ENCODE peak calls at places on chromosomes 1 and 21, in nine cellular contexts. N is T follicular helper cell; G is DMS53; R is left ventricle myocardium inferior; U is activated CD4-positive, alpha-beta T cell treated with anti-CD3 and anti-CD28 coated beads, Interleukin-2, amount 50 U/mL, for 48 hours; S is activated effector memory CD4-positive, alpha-beta T cell treated with anti-CD3 and anti-CD28 coated beads, Interleukin-2, amount 50 U/mL, for 16 hours; M is GM04503; K is smooth muscle cell of the brain vasculature; P is NCI-H1092 treated with DMSO at 0.1 percent for 48 hours. Y is an unnamed sample.

GRCh38 chr1:207649865-207650580 is 5.1 kb downstream of the CR1L start:
- DNase-seq in N (no peak), G (no peak), R (no peak), U (no peak), S (no peak), M (no peak), K (no peak), P (no peak), Y (no peak)

GRCh38 chr1:232579958-232580705 is 49.8 kb downstream of the SIPA1L2 start:
- DNase-seq in N (no peak), G (no peak), R (no peak), U (no peak), S (no peak), M (no peak), K (no peak), P (no peak), Y (peak; percentile 84)

GRCh38 chr1:246577082-246577719 is 10.9 kb downstream of the CNST start:
- DNase-seq in N (no peak), G (no peak), R (no peak), U (no peak), S (no peak), M (no peak), K (no peak), P (no peak), Y (no peak)

GRCh38 chr1:66916320-66916719 is 8.3 kb downstream of the DNAI4 start:
- DNase-seq in N (no peak), G (no peak), R (no peak), U (no peak), S (no peak), M (no peak), K (no peak), P (no peak), Y (no peak)

GRCh38 chr1:209176866-209177430 is 406.6 kb upstream of the CAMK1G start:
- DNase-seq in N (no peak), G (peak; percentile 57), R (no peak), U (no peak), S (no peak), M (no peak), K (no peak), P (no peak), Y (no peak)

GRCh38 chr1:1069061-1069710 is 4.9 kb downstream of the RNF223 start:
- DNase-seq in N (peak; percentile 87), G (peak; percentile 94), R (peak; percentile 52), U (peak; percentile 88), S (peak; percentile 96), M (no peak), K (no peak), P (no peak), Y (peak; percentile 67)

GRCh38 chr1:79550402-79550801 is 543.9 kb upstream of the ADGRL4 start:
- DNase-seq in N (no peak), G (no peak), R (no peak), U (no peak), S (no peak), M (no peak), K (no peak), P (no peak), Y (no peak)

GRCh38 chr1:185157599-185158469 is 867 bp downstream of the SWT1 start:
- DNase-seq in N (no peak), G (peak; percentile 32), R (no peak), U (no peak), S (no peak), M (no peak), K (no peak), P (no peak), Y (peak; percentile 12)

GRCh38 chr1:235739631-235740030 is 90.0 kb upstream of the GNG4 start:
- DNase-seq in N (no peak), G (no peak), R (no peak), U (no peak), S (no peak), M (no peak), K (no peak), P (no peak), Y (no peak)

GRCh38 chr21:44704636-44705001 is 6.8 kb downstream of the TSPEAR start:
- DNase-seq in N (no peak), G (no peak), R (no peak), U (no peak), S (peak; percentile 53), M (no peak), K (no peak), P (no peak), Y (no peak)

GRCh38 chr1:154931940-154932487 is 4.5 kb downstream of the PMVK start:
- DNase-seq in N (no peak), G (peak; percentile 75), R (no peak), U (no peak), S (no peak), M (no peak), K (no peak), P (no peak), Y (peak; percentile 82)

GRCh38 chr1:155989242-155989991 is 11.1 kb upstream of the ARHGEF2 start:
- DNase-seq in N (peak; percentile 63), G (peak; percentile 80), R (peak; percentile 70), U (peak; percentile 81), S (peak; percentile 90), M (no peak), K (no peak), P (peak; percentile 53), Y (peak; percentile 67)

GRCh38 chr1:31413405-31414005 is 492 bp downstream of the SERINC2 start:
- DNase-seq in N (no peak), G (peak; percentile 82), R (peak; percentile 82), U (peak; percentile 22), S (peak; percentile 66), M (no peak), K (no peak), P (peak; percentile 27), Y (peak; percentile 73)

GRCh38 chr1:236997882-236998281 is 6.4 kb downstream of the MT1HL1 start:
- DNase-seq in N (no peak), G (peak; percentile 97), R (peak; percentile 72), U (no peak), S (no peak), M (no peak), K (no peak), P (peak; percentile 78), Y (no peak)

GRCh38 chr1:12595839-12596821 is 21.9 kb downstream of the DHRS3 start:
- DNase-seq in N (no peak), G (peak; percentile 94), R (peak; percentile 91), U (no peak), S (no peak), M (peak; percentile 98), K (no peak), P (peak; percentile 43), Y (peak; percentile 96)

GRCh38 chr1:41371630-41372599 is 10.7 kb downstream of the FOXO6 start:
- DNase-seq in N (no peak), G (peak; percentile 96), R (no peak), U (no peak), S (no peak), M (no peak), K (no peak), P (peak; percentile 94), Y (peak; percentile 67)

GRCh38 chr1:178627037-178627436 is 98.0 kb upstream of the RALGPS2 start:
- DNase-seq in N (no peak), G (no peak), R (no peak), U (no peak), S (no peak), M (no peak), K (no peak), P (no peak), Y (no peak)

GRCh38 chr1:39969048-39969447 is 14.1 kb downstream of the MFSD2A start:
- DNase-seq in N (no peak), G (no peak), R (no peak), U (no peak), S (no peak), M (no peak), K (no peak), P (no peak), Y (peak; percentile 55)

GRCh38 chr1:185453496-185454192 is 136.6 kb upstream of the IVNS1ABP start:
- DNase-seq in N (no peak), G (no peak), R (no peak), U (no peak), S (no peak), M (peak; percentile 84), K (no peak), P (no peak), Y (peak; percentile 75)

GRCh38 chr1:2560299-2561073 is 4.3 kb downstream of the TNFRSF14 start:
- DNase-seq in N (no peak), G (no peak), R (no peak), U (no peak), S (no peak), M (no peak), K (no peak), P (no peak), Y (no peak)

GRCh38 chr1:38817267-38817957 is 42.2 kb downstream of the RRAGC start:
- DNase-seq in N (no peak), G (no peak), R (no peak), U (no peak), S (no peak), M (no peak), K (no peak), P (no peak), Y (no peak)

GRCh38 chr1:196933531-196934189 is 9.9 kb upstream of the CFHR2 start:
- DNase-seq in N (no peak), G (no peak), R (no peak), U (no peak), S (no peak), M (no peak), K (no peak), P (no peak), Y (no peak)

GRCh38 chr1:48498096-48498791 is 26.2 kb upstream of the SPATA6 start:
- DNase-seq in N (peak; percentile 43), G (peak; percentile 93), R (peak; percentile 83), U (peak; percentile 75), S (peak; percentile 87), M (no peak), K (peak; percentile 52), P (peak; percentile 74), Y (peak; percentile 53)

GRCh38 chr1:219099307-219099706 is 74.4 kb upstream of the LYPLAL1 start:
- DNase-seq in N (no peak), G (no peak), R (no peak), U (no peak), S (no peak), M (no peak), K (no peak), P (no peak), Y (no peak)

GRCh38 chr1:204418174-204419063 is 6.8 kb upstream of the PPP1R15B start:
- DNase-seq in N (no peak), G (peak; percentile 33), R (no peak), U (no peak), S (no peak), M (no peak), K (no peak), P (no peak), Y (peak; percentile 66)

GRCh38 chr1:40075251-40075650 is 21.8 kb downstream of the PPT1 start:
- DNase-seq in N (no peak), G (no peak), R (no peak), U (no peak), S (no peak), M (no peak), K (no peak), P (no peak), Y (no peak)

GRCh38 chr21:43733529-43734071 is 14.7 kb downstream of the PDXK start:
- DNase-seq in N (peak; percentile 46), G (peak; percentile 32), R (no peak), U (no peak), S (no peak), M (no peak), K (no peak), P (no peak), Y (no peak)

GRCh38 chr1:202628646-202629215 is 81.5 kb downstream of the SYT2 start:
- DNase-seq in N (no peak), G (no peak), R (no peak), U (no peak), S (no peak), M (no peak), K (no peak), P (no peak), Y (no peak)

GRCh38 chr1:239239529-239239928 is 146.8 kb upstream of the CHRM3 start:
- DNase-seq in N (no peak), G (no peak), R (no peak), U (no peak), S (no peak), M (no peak), K (no peak), P (no peak), Y (no peak)

GRCh38 chr1:207886227-207886626 is 24.7 kb downstream of the CD34 start:
- DNase-seq in N (no peak), G (no peak), R (no peak), U (no peak), S (no peak), M (no peak), K (no peak), P (no peak), Y (no peak)

GRCh38 chr1:216937491-216937890 is 214.3 kb upstream of the ESRRG start:
- DNase-seq in N (no peak), G (no peak), R (no peak), U (no peak), S (no peak), M (no peak), K (no peak), P (no peak), Y (peak; percentile 21)